ENCODE peak calls at places on chromosome 22, in ten cellular contexts. W is fibroblast of mammary gland; P is heart right ventricle; R is stimulated activated naive CD8-positive, alpha-beta T cell treated with anti-CD3 and anti-CD28 coated beads, Interleukin-15, Interleukin-2, amounts not matched to agents 100 U/mL and 50 U/mL, for 24 hours; X is NCI-H748 treated with DMSO at 0.1 percent for 48 hours; M is Right ventricle myocardium superior; J is AG20443; V is nephron progenitor cell; K is Calu3; I is stimulated activated CD4-positive, alpha-beta T cell treated with anti-CD3 and anti-CD28 coated beads, Interleukin-4, amount 100 ng/mL, for 24 hours. F is an unnamed sample.

GRCh38 chr22:46590334-46590733 is 29.9 kb upstream of the GRAMD4 start:
- DNase-seq in W (no peak), P (peak), R (no peak), X (no peak), M (peak), J (no peak), V (no peak), K (no peak), I (no peak), F (no peak)

GRCh38 chr22:30809086-30809485 is 114.4 kb downstream of the OSBP2 start:
- DNase-seq in W (peak), P (no peak), R (no peak), X (no peak), M (no peak), J (no peak), V (no peak), K (no peak), I (no peak), F (no peak)

GRCh38 chr22:37309221-37310074 is 27.1 kb downstream of the CYTH4 start:
- DNase-seq in W (no peak), P (no peak), R (peak), X (no peak), M (no peak), J (no peak), V (no peak), K (no peak), I (peak), F (peak)

GRCh38 chr22:46592390-46592872 is 27.8 kb upstream of the GRAMD4 start:
- DNase-seq in W (peak), P (peak), R (peak), X (no peak), M (peak), J (peak), V (no peak), K (no peak), I (peak), F (peak)

GRCh38 chr22:26646158-26646557 is 11.2 kb upstream of the MIAT start:
- DNase-seq in W (peak), P (no peak), R (no peak), X (peak), M (no peak), J (peak), V (no peak), K (no peak), I (no peak), F (no peak)

GRCh38 chr22:31626427-31627150 is 35.4 kb downstream of the PISD start:
- DNase-seq in W (no peak), P (no peak), R (no peak), X (no peak), M (no peak), J (peak), V (no peak), K (no peak), I (no peak), F (no peak)

GRCh38 chr22:45271667-45272188 is 13.0 kb upstream of the UPK3A start:
- DNase-seq in W (peak), P (peak), R (no peak), X (no peak), M (peak), J (no peak), V (no peak), K (no peak), I (no peak), F (no peak)

GRCh38 chr22:21659864-21660525 is 5.8 kb upstream of the PPIL2 start:
- DNase-seq in W (no peak), P (no peak), R (no peak), X (no peak), M (no peak), J (no peak), V (no peak), K (no peak), I (no peak), F (no peak)

GRCh38 chr22:27198518-27199035 is 541.2 kb downstream of the MIAT start:
- DNase-seq in W (no peak), P (no peak), R (no peak), X (no peak), M (no peak), J (no peak), V (no peak), K (no peak), I (no peak), F (no peak)

GRCh38 chr22:17965538-17966402 is 58.6 kb downstream of the MICAL3 start:
- DNase-seq in W (no peak), P (no peak), R (no peak), X (no peak), M (no peak), J (no peak), V (no peak), K (no peak), I (no peak), F (no peak)

GRCh38 chr22:40525250-40525884 is 111.2 kb downstream of the MRTFA start:
- DNase-seq in W (peak), P (peak), R (peak), X (no peak), M (peak), J (no peak), V (peak), K (peak), I (peak), F (peak)

GRCh38 chr22:45831394-45831793 is 145.6 kb downstream of the WNT7B start:
- DNase-seq in W (peak), P (no peak), R (no peak), X (no peak), M (no peak), J (peak), V (no peak), K (peak), I (no peak), F (no peak)

GRCh38 chr22:30114356-30114755 is 34.1 kb downstream of the HORMAD2 start:
- DNase-seq in W (no peak), P (no peak), R (no peak), X (no peak), M (no peak), J (no peak), V (no peak), K (no peak), I (no peak), F (no peak)

GRCh38 chr22:27641049-27641790 is 160.3 kb downstream of the MN1 start:
- DNase-seq in W (no peak), P (no peak), R (no peak), X (no peak), M (no peak), J (no peak), V (no peak), K (no peak), I (no peak), F (no peak)

GRCh38 chr22:40067639-40068038 is 72.9 kb downstream of the FAM83F start:
- DNase-seq in W (no peak), P (no peak), R (no peak), X (no peak), M (no peak), J (no peak), V (no peak), K (no peak), I (no peak), F (no peak)

GRCh38 chr22:20889904-20890303 is 27.3 kb upstream of the CRKL start:
- DNase-seq in W (no peak), P (no peak), R (no peak), X (no peak), M (no peak), J (no peak), V (no peak), K (no peak), I (no peak), F (no peak)

GRCh38 chr22:21593406-21594232 is 26.1 kb downstream of the UBE2L3 start:
- DNase-seq in W (no peak), P (peak), R (no peak), X (no peak), M (peak), J (no peak), V (peak), K (peak), I (no peak), F (no peak)

GRCh38 chr22:32776397-32776796 is 25.1 kb upstream of the TIMP3 start:
- DNase-seq in W (no peak), P (no peak), R (no peak), X (no peak), M (no peak), J (no peak), V (no peak), K (no peak), I (no peak), F (no peak)

F was measured in activated CD8-positive, alpha-beta T cell treated with anti-CD3 and anti-CD28 coated beads, Interleukin-2, amount 10 ng/mL, durations not matched to agents 7 days and 5 days.